ENCODE peak calls at places on chromosomes 12 and 14, in nine cellular contexts. E is lower leg skin, A is adrenal gland, S is A549, Y is HCT116, V is ovary, N is Peyer's patch, C is endothelial cell of umbilical vein, U is transverse colon. F is an unnamed sample.

GRCh38 chr12:131033486-131033885 is 79.8 kb downstream of the ADGRD1 start:
- DNase-seq in A (no peak), N (no peak), C (no peak), Y (no peak), U (no peak), E (no peak), V (no peak), S (no peak), F (no peak)

GRCh38 chr12:129202109-129202814 is 349.0 kb downstream of the GLT1D1 start:
- DNase-seq in N (no peak), U (no peak), Y (no peak), C (no peak), S (no peak), V (no peak), A (no peak), E (no peak), F (no peak)

GRCh38 chr12:92439397-92439779 is 263.4 kb upstream of the PLEKHG7 start:
- DNase-seq in A (peak), S (peak), V (no peak), Y (no peak), U (no peak), N (no peak), E (peak), C (no peak), F (no peak)

GRCh38 chr14:60893916-60894315 is 87.0 kb downstream of the TRMT5 start:
- DNase-seq in Y (no peak), U (no peak), V (no peak), C (no peak), A (no peak), S (no peak), E (no peak), N (no peak), F (no peak)

GRCh38 chr12:27940756-27941402 is 31.7 kb downstream of the PTHLH start:
- DNase-seq in E (peak), S (peak), A (peak), V (peak), N (peak), U (peak), Y (peak), C (peak), F (no peak)

GRCh38 chr12:108386704-108387360 is 47.7 kb upstream of the CMKLR1 start:
- DNase-seq in S (no peak), N (no peak), U (no peak), A (no peak), C (no peak), E (no peak), Y (no peak), V (no peak), F (no peak)

GRCh38 chr12:123223241-123223668 is 9.7 kb downstream of the MPHOSPH9 start:
- DNase-seq in N (peak), U (peak), V (no peak), S (no peak), C (no peak), A (no peak), E (no peak), Y (no peak), F (no peak)

GRCh38 chr14:33528655-33529054 is 422.2 kb downstream of the EGLN3 start:
- DNase-seq in A (no peak), Y (no peak), S (no peak), U (no peak), E (no peak), N (no peak), C (no peak), V (no peak), F (no peak)

GRCh38 chr12:77319141-77319540 is 253.8 kb upstream of the E2F7 start:
- DNase-seq in V (no peak), A (no peak), E (no peak), C (no peak), N (no peak), Y (no peak), U (no peak), S (no peak), F (no peak)

GRCh38 chr12:96416033-96416790 is 16.0 kb upstream of the CDK17 start:
- DNase-seq in S (peak), N (no peak), A (no peak), C (peak), U (no peak), Y (no peak), V (no peak), E (no peak), F (no peak)

GRCh38 chr12:34288963-34289345 is 266.7 kb downstream of the ALG10 start:
- DNase-seq in A (no peak), U (peak), S (no peak), Y (no peak), N (no peak), E (no peak), V (no peak), C (no peak), F (no peak)

GRCh38 chr12:92055877-92056276 is 89.8 kb downstream of the BTG1 start:
- DNase-seq in E (no peak), C (no peak), V (no peak), A (no peak), Y (no peak), N (no peak), S (no peak), U (peak), F (no peak)

DNA sequence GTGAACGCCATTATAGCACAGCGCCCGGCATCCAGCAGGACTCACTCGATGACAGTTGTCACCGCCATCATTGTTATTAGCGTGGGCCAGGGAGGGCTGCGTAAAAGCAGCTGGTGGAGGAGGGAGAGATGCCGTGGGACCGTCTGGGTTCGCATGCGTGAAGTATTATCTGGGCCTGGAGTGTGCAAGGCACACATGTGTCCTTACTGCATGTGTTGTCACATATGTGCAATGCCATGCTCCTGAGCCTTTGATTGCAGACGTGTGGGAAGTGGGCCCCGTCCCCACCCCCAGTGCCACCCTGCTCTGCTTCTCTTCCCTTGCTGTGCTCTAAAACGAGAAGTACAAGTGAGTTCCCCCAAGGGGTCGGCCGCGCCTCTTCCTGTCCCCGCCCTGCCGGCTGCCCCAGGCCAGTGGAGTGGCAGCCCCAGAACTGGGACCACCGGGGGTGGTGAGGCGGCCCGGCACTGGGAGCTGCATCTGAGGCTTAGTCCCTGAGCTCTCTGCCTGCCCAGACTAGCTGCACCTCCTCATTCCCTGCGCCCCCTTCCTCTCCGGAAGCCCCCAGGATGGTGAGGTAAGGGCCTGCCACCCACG is at the start of gene PTPN6:
- DNase-seq in E (no peak), C (no peak), S (no peak), A (peak), Y (no peak), N (peak), U (peak), V (no peak), F (no peak)
- TF ChIP-seq POLR2A in E (no peak), C (no peak), S (no peak), A (peak), Y (no peak), N (peak), U (peak), V (no peak), F (no peak)

GRCh38 chr14:35401853-35402252 is 2.7 kb downstream of the NFKBIA start:
- DNase-seq in Y (no peak), S (no peak), C (peak), U (no peak), V (peak), E (no peak), A (no peak), N (no peak), F (no peak)

GRCh38 chr14:35402323-35403084 is 2.0 kb downstream of the NFKBIA start:
- DNase-seq in C (peak), E (peak), S (no peak), A (peak), V (no peak), U (peak), Y (no peak), N (peak), F (no peak)

GRCh38 chr14:35400707-35401421 is 3.7 kb downstream of the NFKBIA start:
- DNase-seq in A (no peak), E (no peak), V (no peak), C (peak), S (no peak), N (no peak), U (peak), Y (no peak), F (no peak)

GRCh38 chr14:35403085-35403396 is 1.5 kb downstream of the NFKBIA start:
- DNase-seq in E (peak), Y (no peak), U (peak), C (peak), V (peak), N (peak), A (no peak), S (no peak), F (no peak)

GRCh38 chr14:35401422-35401729 is 3.2 kb downstream of the NFKBIA start:
- DNase-seq in C (no peak), E (no peak), Y (no peak), S (no peak), U (no peak), A (no peak), N (no peak), V (no peak), F (no peak)
- H3K4me3 ChIP-seq in C (peak), E (peak), Y (no peak), S (peak), U (peak), A (peak), N (peak), V (peak), F (peak)

GRCh38 chr14:22812744-22813143 is 2.5 kb downstream of the SLC7A7 start:
- DNase-seq in Y (no peak), C (no peak), A (no peak), E (no peak), V (no peak), S (no peak), U (no peak), N (no peak), F (no peak)
- TF ChIP-seq CTCF in Y (peak), C (no peak), A (no peak), E (no peak), V (no peak), S (no peak), U (no peak), N (peak), F (no peak)

GRCh38 chr12:57148469-57149308 is 1.3 kb upstream of the LRP1-AS start:
- DNase-seq in S (no peak), V (peak), N (no peak), Y (no peak), C (no peak), E (peak), U (peak), A (peak), F (no peak)
- TF ChIP-seq POLR2A in S (no peak), V (no peak), N (no peak), Y (no peak), C (no peak), E (no peak), U (no peak), A (no peak), F (no peak)

GRCh38 chr14:91399868-91400640 is 17.6 kb downstream of the CCDC88C start:
- DNase-seq in Y (no peak), N (peak), S (no peak), V (no peak), E (no peak), U (peak), C (no peak), A (no peak), F (no peak)
- H3K4me3 ChIP-seq in Y (no peak), N (peak), S (no peak), V (no peak), E (no peak), U (no peak), C (no peak), A (no peak), F (peak)

DNA sequence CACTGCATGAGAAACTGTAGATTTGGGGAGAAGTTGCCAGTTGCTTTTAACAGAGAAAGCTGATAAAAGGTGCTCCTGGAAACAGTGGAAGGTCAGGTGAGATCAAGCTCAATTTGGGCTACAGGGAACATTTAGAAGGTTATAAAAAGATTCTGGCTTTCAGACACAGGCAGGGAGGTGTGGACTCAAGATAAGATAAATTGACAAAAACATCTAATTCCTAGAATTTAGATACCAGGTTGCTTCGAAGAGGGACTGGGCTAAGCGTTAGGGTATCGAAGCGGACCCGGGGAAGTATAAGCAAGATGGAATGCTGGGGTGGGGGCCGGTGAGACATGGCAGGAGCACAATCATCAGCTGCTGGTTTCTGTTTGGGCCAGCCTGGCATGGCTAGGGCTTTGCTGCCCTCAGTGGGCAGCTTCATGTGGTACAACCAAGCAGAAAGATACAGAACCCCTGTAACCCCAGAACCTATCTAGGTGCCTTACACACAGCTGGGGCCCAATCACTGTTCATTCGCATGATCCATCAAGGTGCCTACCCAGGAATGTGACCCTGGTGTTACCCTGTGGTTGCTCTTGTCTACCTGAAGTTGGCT is 15.0 kb upstream of the CELA1 start:
- DNase-seq in V (no peak), S (no peak), E (no peak), A (no peak), U (no peak), C (no peak), Y (no peak), N (no peak), F (no peak)
- TF ChIP-seq CTCF in V (no peak), S (no peak), E (no peak), A (no peak), U (no peak), C (no peak), Y (no peak), N (no peak), F (no peak)

GRCh38 chr14:69043598-69044267 is 64.6 kb upstream of the ACTN1 start:
- DNase-seq in Y (no peak), N (no peak), S (no peak), V (no peak), E (no peak), A (peak), C (peak), U (no peak), F (no peak)

GRCh38 chr14:69040343-69040742 is 61.2 kb upstream of the ACTN1 start:
- DNase-seq in S (no peak), V (no peak), Y (no peak), A (no peak), E (no peak), U (no peak), C (no peak), N (no peak), F (no peak)

GRCh38 chr14:69043007-69043444 is 63.9 kb upstream of the ACTN1 start:
- DNase-seq in N (no peak), E (peak), U (peak), V (no peak), A (peak), Y (no peak), S (no peak), C (no peak), F (no peak)

GRCh38 chr14:69042309-69043006 is 63.4 kb upstream of the ACTN1 start:
- DNase-seq in A (no peak), E (no peak), V (no peak), U (no peak), N (no peak), S (no peak), Y (no peak), C (no peak), F (no peak)

DNA sequence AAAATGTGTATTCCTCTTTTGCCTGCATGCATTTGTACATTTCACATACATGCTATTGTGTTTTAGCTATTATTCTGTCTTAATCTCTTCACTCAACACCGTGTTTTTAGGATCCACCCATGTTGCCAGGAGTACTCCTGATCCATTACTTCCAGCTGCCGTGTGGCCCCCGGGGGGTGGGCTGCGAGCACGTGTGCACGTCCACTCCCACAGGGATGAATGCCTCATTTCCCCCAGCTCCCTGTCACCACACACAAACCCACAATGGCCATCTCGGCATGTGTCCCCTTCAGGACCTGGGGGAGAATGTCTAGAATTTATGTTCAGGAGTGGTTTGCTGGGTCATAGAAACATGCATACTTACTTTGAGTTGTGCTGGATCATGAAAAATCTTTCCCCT is 62.7 kb upstream of the ACTN1 start:
- DNase-seq in C (no peak), N (no peak), Y (no peak), U (no peak), V (no peak), S (no peak), A (no peak), E (no peak), F (no peak)
- TF ChIP-seq POLR2A in C (no peak), N (no peak), Y (no peak), U (no peak), V (no peak), S (no peak), A (no peak), E (no peak), F (no peak)

GRCh38 chr14:67269338-67270060 is 28.3 kb downstream of the PALS1 start:
- DNase-seq in E (no peak), V (no peak), C (peak), U (no peak), Y (no peak), N (no peak), A (peak), S (no peak), F (no peak)
- H3K4me3 ChIP-seq in E (no peak), V (no peak), C (no peak), U (no peak), Y (no peak), N (no peak), A (no peak), S (no peak), F (peak)

DNA sequence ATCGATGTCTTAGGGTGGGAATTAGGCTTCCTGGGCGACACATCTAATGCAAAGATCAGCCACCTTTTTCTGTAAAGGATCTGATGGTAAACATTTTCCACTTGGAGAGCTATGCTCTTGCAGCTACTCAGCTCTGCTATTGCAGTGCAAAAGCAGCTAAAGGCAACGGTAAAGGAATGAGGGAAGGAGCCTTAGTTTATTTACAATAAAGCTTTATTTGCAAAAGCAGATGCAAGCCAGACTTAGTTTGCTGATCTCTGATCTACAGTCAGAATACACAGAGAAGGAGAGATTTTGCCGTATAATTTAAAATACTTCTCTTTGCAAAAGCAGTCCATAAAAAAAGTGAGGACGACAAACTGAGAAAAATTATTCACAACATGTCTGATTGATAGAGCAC is 3.2 kb downstream of the TCL1B start:
- DNase-seq in V (no peak), N (no peak), U (no peak), A (no peak), Y (no peak), S (no peak), C (no peak), E (no peak), F (no peak)
- TF ChIP-seq CTCF in V (no peak), N (no peak), U (no peak), A (no peak), Y (no peak), S (no peak), C (no peak), E (no peak), F (no peak)

GRCh38 chr12:69170293-69170692 is 69.1 kb upstream of the CPSF6 start:
- DNase-seq in C (no peak), V (no peak), A (no peak), U (no peak), S (no peak), Y (no peak), N (no peak), E (no peak), F (no peak)

GRCh38 chr12:69173358-69173757 is 66.0 kb upstream of the CPSF6 start:
- DNase-seq in U (no peak), N (no peak), V (no peak), S (no peak), Y (no peak), A (no peak), E (no peak), C (no peak), F (no peak)

GRCh38 chr12:69167648-69168165 is 71.7 kb upstream of the CPSF6 start:
- DNase-seq in U (no peak), V (no peak), S (no peak), A (no peak), N (no peak), Y (no peak), E (no peak), C (no peak), F (no peak)

GRCh38 chr12:69171881-69172280 is 67.5 kb upstream of the CPSF6 start:
- DNase-seq in Y (no peak), V (no peak), A (no peak), U (no peak), E (no peak), S (no peak), N (no peak), C (no peak), F (no peak)

DNA sequence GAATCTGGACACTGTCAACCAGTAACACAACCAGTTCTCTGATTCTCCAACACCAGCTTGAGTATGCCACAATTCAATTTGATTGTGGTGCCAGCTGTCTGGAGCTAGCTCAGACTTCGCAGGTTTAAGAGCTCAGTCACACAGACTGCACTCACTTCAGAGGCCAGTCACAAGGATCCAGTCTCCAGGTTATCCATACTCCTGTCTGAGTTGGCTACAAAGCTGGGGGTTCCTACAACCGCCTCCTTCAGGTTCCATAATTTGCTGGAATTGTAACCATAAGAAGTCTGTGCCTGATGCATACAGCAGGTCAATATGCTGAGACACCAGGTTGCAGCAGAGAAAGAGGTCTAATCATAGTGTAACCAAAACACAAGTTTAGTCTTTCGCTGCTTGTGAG is 70.5 kb upstream of the CPSF6 start:
- DNase-seq in V (no peak), C (no peak), N (no peak), Y (no peak), U (no peak), E (no peak), S (no peak), A (no peak), F (peak)
- TF ChIP-seq POLR2A in V (no peak), C (no peak), N (no peak), Y (no peak), U (no peak), E (no peak), S (no peak), A (no peak), F (no peak)

F was measured in esophagus muscularis mucosa.